ENCODE peak calls at places on chromosomes 16 and 17, in four cellular contexts. One of them, this sample, is unnamed.

GRCh38 chr17:72342582-72343527 is 222.0 kb downstream of the SOX9 start:
- DNase-seq in prostate gland: no peak
- DNase-seq in heart right ventricle: peak
- DNase-seq in hepatocyte: no peak
- DNase-seq in this sample: no peak

GRCh38 chr16:57508084-57508425 is 21.8 kb upstream of the DOK4 start:
- DNase-seq in heart right ventricle: no peak
- DNase-seq in hepatocyte: peak
- DNase-seq in prostate gland: no peak
- DNase-seq in this sample: no peak

GRCh38 chr17:74032222-74032621 is 171.3 kb upstream of the RPL38 start:
- DNase-seq in prostate gland: no peak
- DNase-seq in heart right ventricle: no peak
- DNase-seq in hepatocyte: no peak
- DNase-seq in this sample: no peak

GRCh38 chr17:44912763-44913544 is 2.3 kb downstream of the GFAP start:
- DNase-seq in heart right ventricle: no peak
- DNase-seq in prostate gland: no peak
- DNase-seq in hepatocyte: no peak
- DNase-seq in this sample: no peak

GRCh38 chr17:76384222-76384986 is at the start of gene SPHK1:
- DNase-seq in heart right ventricle: peak
- DNase-seq in prostate gland: peak
- DNase-seq in hepatocyte: peak
- DNase-seq in this sample: peak

GRCh38 chr16:81551141-81551808 is 106.7 kb downstream of the CMIP start:
- DNase-seq in prostate gland: no peak
- DNase-seq in heart right ventricle: no peak
- DNase-seq in hepatocyte: no peak
- DNase-seq in this sample: no peak

GRCh38 chr16:1705688-1706385 is at the start of gene MAPK8IP3:
- DNase-seq in prostate gland: peak
- DNase-seq in heart right ventricle: peak
- DNase-seq in hepatocyte: peak
- DNase-seq in this sample: peak

GRCh38 chr17:48814504-48814903 is 2.5 kb downstream of the TTLL6 start:
- DNase-seq in hepatocyte: peak
- DNase-seq in prostate gland: peak
- DNase-seq in heart right ventricle: no peak
- DNase-seq in this sample: peak

GRCh38 chr16:79286646-79287423 is 313.7 kb downstream of the MAF start:
- DNase-seq in heart right ventricle: peak
- DNase-seq in hepatocyte: no peak
- DNase-seq in prostate gland: peak
- DNase-seq in this sample: no peak

GRCh38 chr16:6177781-6178180 is 1080.2 kb upstream of the EEF2KMT start:
- DNase-seq in prostate gland: no peak
- DNase-seq in heart right ventricle: no peak
- DNase-seq in hepatocyte: no peak
- DNase-seq in this sample: no peak
- TF ChIP-seq CTCF in prostate gland: no peak
- TF ChIP-seq CTCF in heart right ventricle: no peak
- TF ChIP-seq CTCF in hepatocyte: no peak
- TF ChIP-seq CTCF in this sample: no peak

GRCh38 chr16:88758944-88759244 is 26.1 kb downstream of the PIEZO1 start:
- DNase-seq in hepatocyte: no peak
- DNase-seq in heart right ventricle: no peak
- DNase-seq in prostate gland: no peak
- DNase-seq in this sample: no peak

GRCh38 chr16:88760424-88761142 is 24.4 kb downstream of the PIEZO1 start:
- DNase-seq in prostate gland: peak
- DNase-seq in heart right ventricle: no peak
- DNase-seq in hepatocyte: no peak
- DNase-seq in this sample: no peak

GRCh38 chr16:88759245-88759975 is 25.6 kb downstream of the PIEZO1 start:
- DNase-seq in prostate gland: peak
- DNase-seq in hepatocyte: peak
- DNase-seq in heart right ventricle: no peak
- DNase-seq in this sample: no peak

GRCh38 chr16:88759976-88760350 is 25.1 kb downstream of the PIEZO1 start:
- DNase-seq in hepatocyte: no peak
- DNase-seq in prostate gland: no peak
- DNase-seq in heart right ventricle: no peak
- DNase-seq in this sample: no peak

GRCh38 chr16:88758227-88758943 is 26.6 kb downstream of the PIEZO1 start:
- DNase-seq in hepatocyte: no peak
- DNase-seq in prostate gland: no peak
- DNase-seq in heart right ventricle: no peak
- DNase-seq in this sample: no peak
- H3K27ac ChIP-seq in hepatocyte: no peak
- H3K27ac ChIP-seq in prostate gland: peak
- H3K27ac ChIP-seq in heart right ventricle: no peak
- H3K27ac ChIP-seq in this sample: peak

DNA sequence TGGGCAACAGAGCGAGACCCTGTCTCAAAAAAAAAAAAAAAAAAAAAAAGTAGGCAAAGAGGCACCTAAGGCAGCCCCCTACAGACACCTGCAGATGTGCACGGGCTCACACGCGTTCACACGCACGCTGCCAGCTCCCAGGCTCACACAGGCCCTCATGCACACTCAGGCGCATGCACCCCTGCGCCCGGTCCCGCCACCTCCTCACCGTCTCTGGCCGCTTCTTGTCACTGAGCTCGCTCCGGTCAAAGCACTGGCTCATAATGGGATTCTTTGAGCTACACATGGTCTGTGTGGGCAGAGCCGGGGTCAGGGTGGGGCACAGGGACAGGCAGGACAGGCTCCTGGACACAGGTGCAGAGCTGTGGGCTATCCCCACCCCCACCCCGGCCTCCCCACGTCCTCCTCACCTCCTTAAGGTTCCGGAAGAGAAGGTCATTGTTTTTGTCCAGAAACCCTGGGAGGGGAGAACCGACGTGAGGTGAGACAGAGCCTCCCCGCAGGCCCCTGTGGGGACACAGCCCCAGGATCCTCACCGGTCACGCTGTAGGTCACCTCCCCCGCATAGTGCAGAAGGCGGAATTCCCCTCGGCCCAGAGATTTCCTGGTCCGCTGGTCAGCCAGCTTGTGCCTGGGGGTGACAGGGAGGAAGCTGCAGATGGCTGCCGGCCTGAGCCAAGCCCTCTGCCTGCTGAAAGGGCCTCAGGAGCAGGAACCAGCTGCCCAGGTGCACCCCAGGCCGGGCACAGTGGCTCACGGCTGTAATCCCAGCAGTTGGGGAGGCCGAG is 17.9 kb downstream of the MYO1C start:
- DNase-seq in prostate gland: no peak
- DNase-seq in hepatocyte: no peak
- DNase-seq in heart right ventricle: no peak
- DNase-seq in this sample: no peak
- TF ChIP-seq CTCF in prostate gland: no peak
- TF ChIP-seq CTCF in hepatocyte: no peak
- TF ChIP-seq CTCF in heart right ventricle: no peak
- TF ChIP-seq CTCF in this sample: no peak

DNA sequence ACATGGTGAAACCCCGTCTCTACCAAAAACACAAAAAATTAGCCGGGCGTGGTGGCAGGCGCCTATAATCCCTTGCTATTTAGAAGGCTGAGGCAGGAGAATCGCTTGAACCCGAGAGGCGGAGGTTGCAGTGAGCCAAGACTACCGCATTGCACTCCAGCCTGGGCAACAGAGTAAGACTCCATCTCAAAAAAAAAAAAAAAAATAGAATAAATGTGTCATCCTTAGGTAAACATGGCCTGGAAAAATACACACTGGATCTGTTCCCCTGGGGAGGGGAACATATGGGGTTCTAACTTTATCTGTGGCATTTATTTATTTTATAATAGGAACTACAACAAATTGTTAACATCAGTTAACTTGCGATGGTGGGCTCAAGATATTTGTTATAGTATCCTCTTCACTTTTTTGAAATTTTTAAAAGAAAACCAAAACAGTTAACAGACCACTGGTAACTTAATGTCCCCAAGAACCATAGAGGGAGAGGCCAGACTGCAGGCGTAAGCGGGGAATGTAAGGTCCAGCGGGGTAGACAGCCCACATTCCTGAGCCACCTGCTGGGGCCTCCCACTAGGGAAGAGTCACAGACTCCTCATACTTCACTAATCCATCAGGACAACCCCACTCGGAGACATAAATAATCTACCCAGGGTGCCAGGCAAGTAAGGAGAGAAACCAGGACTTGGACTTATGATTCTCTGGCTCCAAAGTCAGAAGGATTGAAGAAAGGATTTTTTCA is 12.5 kb upstream of the TXNDC11 start:
- DNase-seq in prostate gland: no peak
- DNase-seq in heart right ventricle: no peak
- DNase-seq in hepatocyte: no peak
- DNase-seq in this sample: no peak
- H3K27ac ChIP-seq in prostate gland: no peak
- H3K27ac ChIP-seq in heart right ventricle: no peak
- H3K27ac ChIP-seq in hepatocyte: no peak
- H3K27ac ChIP-seq in this sample: peak

DNA sequence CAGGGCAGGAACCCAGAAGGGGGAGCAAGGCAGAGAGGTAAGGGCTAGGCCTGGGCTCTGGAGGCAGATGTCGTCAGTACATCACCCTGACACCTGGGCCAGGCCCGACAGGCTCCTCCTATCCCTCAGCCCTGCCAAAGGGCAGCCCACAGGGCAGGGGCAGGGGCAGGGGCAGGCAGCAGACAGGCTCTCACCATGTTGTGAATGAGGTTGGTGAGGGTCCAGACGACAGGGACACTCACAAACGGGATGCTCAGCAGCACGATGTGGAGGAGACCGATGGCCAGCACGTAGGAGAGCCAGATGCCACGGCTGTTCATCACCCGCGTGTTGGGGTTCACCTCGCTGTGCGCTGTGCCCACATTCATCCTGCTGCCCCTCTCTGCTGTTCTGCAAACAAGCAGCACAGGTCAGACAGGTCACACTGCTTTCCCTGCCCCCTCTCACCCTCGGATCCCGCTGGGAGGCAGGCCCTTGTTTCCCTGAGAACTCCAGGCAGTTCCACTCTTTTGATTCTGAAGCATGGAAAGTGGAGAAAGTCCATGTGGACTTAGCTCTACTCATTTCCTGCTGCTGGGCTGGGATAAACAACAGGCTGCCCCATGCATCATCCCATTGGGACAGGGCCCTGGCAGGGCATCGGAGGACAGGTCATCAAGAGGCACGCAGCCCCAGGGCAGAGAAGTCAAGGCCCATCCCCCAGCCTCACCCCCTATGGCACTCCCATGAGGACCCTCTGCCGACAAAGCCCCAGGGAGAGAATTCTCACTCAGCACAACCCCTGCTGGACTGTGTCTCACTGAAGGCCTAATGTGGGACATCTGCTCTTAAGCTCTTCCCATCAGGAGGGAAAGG is 3.3 kb downstream of the ORMDL3 start:
- DNase-seq in prostate gland: no peak
- DNase-seq in heart right ventricle: no peak
- DNase-seq in hepatocyte: peak
- DNase-seq in this sample: no peak
- TF ChIP-seq CTCF in prostate gland: no peak
- TF ChIP-seq CTCF in heart right ventricle: no peak
- TF ChIP-seq CTCF in hepatocyte: peak
- TF ChIP-seq CTCF in this sample: no peak

GRCh38 chr17:28991779-28992178 is 14.1 kb downstream of the SEZ6 start:
- DNase-seq in hepatocyte: no peak
- DNase-seq in prostate gland: no peak
- DNase-seq in heart right ventricle: no peak
- DNase-seq in this sample: no peak

GRCh38 chr17:28993645-28994426 is 12.0 kb downstream of the SEZ6 start:
- DNase-seq in heart right ventricle: no peak
- DNase-seq in hepatocyte: no peak
- DNase-seq in prostate gland: no peak
- DNase-seq in this sample: no peak

GRCh38 chr17:28992202-28992601 is 13.6 kb downstream of the SEZ6 start:
- DNase-seq in heart right ventricle: no peak
- DNase-seq in prostate gland: no peak
- DNase-seq in hepatocyte: no peak
- DNase-seq in this sample: no peak

GRCh38 chr17:28996554-28997096 is 9.2 kb downstream of the SEZ6 start:
- DNase-seq in hepatocyte: no peak
- DNase-seq in heart right ventricle: no peak
- DNase-seq in prostate gland: no peak
- DNase-seq in this sample: no peak

DNA sequence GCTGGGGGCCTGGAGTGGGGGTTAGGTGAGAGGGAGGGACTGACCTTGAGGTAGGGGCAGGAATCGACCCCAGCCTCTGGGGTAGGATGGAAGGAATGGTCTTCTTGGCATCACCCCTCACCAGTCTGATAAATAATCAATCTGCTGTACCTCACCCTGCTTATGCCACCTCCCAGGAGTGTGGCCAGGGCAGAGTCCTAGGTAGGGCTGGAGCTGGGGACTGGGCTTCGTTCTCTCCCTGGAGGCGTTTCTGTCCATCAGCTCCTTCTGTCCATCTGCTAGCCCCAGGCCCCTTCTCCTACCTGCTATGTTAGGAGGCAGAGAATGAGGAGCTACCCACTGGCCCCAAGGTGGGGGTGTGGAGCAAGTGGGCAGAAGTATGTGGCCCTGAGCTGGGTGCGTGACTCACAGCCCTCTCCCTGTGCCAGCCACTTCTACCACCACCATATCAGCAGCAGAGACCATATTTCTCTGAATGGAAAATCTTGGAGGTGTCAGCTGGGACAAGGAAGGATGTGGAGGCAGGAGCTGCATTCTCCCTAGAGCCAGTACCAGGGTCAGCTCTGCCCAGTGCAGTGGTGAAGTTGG is 12.7 kb downstream of the SEZ6 start:
- DNase-seq in hepatocyte: no peak
- DNase-seq in prostate gland: no peak
- DNase-seq in heart right ventricle: no peak
- DNase-seq in this sample: peak
- H3K27ac ChIP-seq in hepatocyte: no peak
- H3K27ac ChIP-seq in prostate gland: no peak
- H3K27ac ChIP-seq in heart right ventricle: no peak
- H3K27ac ChIP-seq in this sample: no peak

DNA sequence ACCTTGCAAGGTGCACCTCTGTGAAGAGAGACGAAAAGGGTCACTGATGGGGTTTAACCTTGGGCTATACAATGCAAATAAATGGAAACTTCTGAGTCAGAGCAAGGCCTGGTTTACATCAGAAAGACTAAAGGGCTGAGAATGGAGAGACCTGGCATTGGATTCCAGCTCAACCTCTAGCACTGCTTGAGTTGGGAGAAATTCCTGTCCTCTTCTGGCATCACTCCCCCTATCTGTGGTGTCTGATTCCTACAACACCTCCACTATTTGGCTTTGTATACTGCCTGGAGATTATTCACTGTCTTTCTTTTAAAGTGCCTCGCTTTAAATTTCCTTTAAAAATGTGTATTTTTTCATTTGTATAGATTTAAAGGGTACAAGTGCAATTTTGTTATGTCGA is 68.8 kb downstream of the GPR139 start:
- DNase-seq in hepatocyte: no peak
- DNase-seq in heart right ventricle: no peak
- DNase-seq in prostate gland: no peak
- DNase-seq in this sample: no peak
- TF ChIP-seq CTCF in hepatocyte: no peak
- TF ChIP-seq CTCF in heart right ventricle: no peak
- TF ChIP-seq CTCF in prostate gland: no peak
- TF ChIP-seq CTCF in this sample: no peak

This sample was measured in RWPE1.